ENCODE peak calls at places on chromosomes 3 and 15, in seven cellular contexts. E is fibroblast of gingiva, B is cerebellar cortex, A is type B pancreatic cell, W is glomerular endothelial cell, M is ovary, K is RWPE1. G is an unnamed sample.

GRCh38 chr3:69079269-69080159 is 651 bp downstream of the UBA3 start:
- DNase-seq in A (no peak), W (no peak), B (no peak), K (peak), M (no peak), E (no peak), G (no peak)

GRCh38 chr3:81931852-81932251 is 170.4 kb upstream of the GBE1 start:
- DNase-seq in E (no peak), A (no peak), K (no peak), B (no peak), W (no peak), M (no peak), G (no peak)

GRCh38 chr15:66224946-66225345 is 28.6 kb downstream of the MEGF11 start:
- DNase-seq in A (no peak), K (no peak), B (peak), W (no peak), E (no peak), M (no peak), G (no peak)

GRCh38 chr3:45739944-45740343 is 50.7 kb downstream of the SACM1L start:
- DNase-seq in B (no peak), E (no peak), K (no peak), W (no peak), M (no peak), A (no peak), G (no peak)

GRCh38 chr3:123658118-123658859 is 73.4 kb upstream of the HACD2 start:
- DNase-seq in B (peak), A (no peak), W (no peak), M (peak), E (peak), K (no peak), G (peak)

GRCh38 chr3:65443739-65444447 is 594.8 kb downstream of the MAGI1 start:
- DNase-seq in A (no peak), E (peak), K (no peak), M (no peak), W (no peak), B (no peak), G (no peak)

GRCh38 chr15:68372291-68372811 is 59.6 kb downstream of the ITGA11 start:
- DNase-seq in A (peak), M (no peak), W (no peak), K (peak), E (peak), B (peak), G (no peak)

GRCh38 chr3:157530637-157531300 is 27.6 kb upstream of the VEPH1 start:
- DNase-seq in E (no peak), B (no peak), W (no peak), M (no peak), A (no peak), K (no peak), G (no peak)

GRCh38 chr3:87398226-87398774 is 121.9 kb upstream of the POU1F1 start:
- DNase-seq in B (no peak), E (no peak), M (no peak), K (no peak), W (no peak), A (no peak), G (no peak)

GRCh38 chr3:38837358-38837757 is 21.3 kb upstream of the SCN10A start:
- DNase-seq in W (no peak), A (no peak), K (no peak), E (no peak), B (no peak), M (no peak), G (no peak)